ENCODE peak calls at places on chromosomes 12 and 14, in four cellular contexts. L is cardiac muscle cell, T is Karpas-422, N is fibroblast of lung. Y is an unnamed sample.

GRCh38 chr12:130568041-130568440 is 148.1 kb downstream of the RIMBP2 start:
- DNase-seq in L (no peak), N (no peak), T (no peak), Y (no peak)

GRCh38 chr12:14384783-14385638 is 19.5 kb downstream of the ATF7IP start:
- DNase-seq in L (peak; percentile 96), N (peak; percentile 97), T (peak; percentile 96), Y (no peak)

GRCh38 chr12:69513297-69513696 is 43.1 kb downstream of the FRS2 start:
- DNase-seq in L (no peak), N (no peak), T (no peak), Y (no peak)

GRCh38 chr14:37197421-37198272 is at the start of gene MIPOL1:
- DNase-seq in T (no peak), N (peak; percentile 92), L (peak; percentile 95), Y (peak; percentile 69)

GRCh38 chr12:53755451-53756290 is 3.9 kb upstream of the CISTR start:
- DNase-seq in N (no peak), T (peak; percentile 65), L (no peak), Y (no peak)

GRCh38 chr14:52950410-52950897 is 396 bp downstream of the FERMT2 start:
- DNase-seq in N (peak; percentile 50), L (peak; percentile 50), T (no peak), Y (peak; percentile 56)

GRCh38 chr12:27751386-27752047 is 28.5 kb upstream of the KLHL42 start:
- DNase-seq in L (no peak), N (no peak), T (no peak), Y (no peak)

GRCh38 chr12:86249856-86250255 is 6.3 kb downstream of the MGAT4C start:
- DNase-seq in L (no peak), N (peak; percentile 9), T (no peak), Y (no peak)

GRCh38 chr12:74964390-74964789 is 245.2 kb downstream of the KCNC2 start:
- DNase-seq in T (no peak), L (no peak), N (no peak), Y (no peak)

GRCh38 chr14:94043756-94044475 is 17.8 kb downstream of the OTUB2 start:
- DNase-seq in L (no peak), T (no peak), N (no peak), Y (no peak)

GRCh38 chr12:74317078-74317581 is 220.5 kb upstream of the ATXN7L3B start:
- DNase-seq in L (peak; percentile 72), T (peak; percentile 60), N (peak; percentile 49), Y (no peak)

GRCh38 chr12:29844667-29845066 is 60.9 kb upstream of the TMTC1 start:
- DNase-seq in T (no peak), L (peak; percentile 12), N (peak; percentile 15), Y (no peak)

GRCh38 chr12:6061661-6062060 is 62.8 kb downstream of the VWF start:
- DNase-seq in T (no peak), N (peak; percentile 76), L (peak; percentile 74), Y (no peak)

GRCh38 chr12:27434673-27435565 is 11.6 kb upstream of the SMCO2 start:
- DNase-seq in T (peak; percentile 54), N (peak; percentile 9), L (peak; percentile 25), Y (no peak)

GRCh38 chr12:44159211-44159610 is 323.3 kb downstream of the TMEM117 start:
- DNase-seq in L (no peak), N (no peak), T (no peak), Y (no peak)

GRCh38 chr12:58513866-58514265 is 406.4 kb downstream of the LRIG3 start:
- DNase-seq in N (no peak), L (peak; percentile 8), T (no peak), Y (no peak)

GRCh38 chr14:97705976-97706375 is 908.8 kb downstream of the VRK1 start:
- DNase-seq in N (no peak), L (no peak), T (no peak), Y (no peak)

GRCh38 chr12:5716221-5716620 is 228.8 kb downstream of the ANO2 start:
- DNase-seq in T (no peak), N (peak; percentile 22), L (no peak), Y (no peak)

GRCh38 chr12:75842119-75842518 is 189.5 kb downstream of the PHLDA1 start:
- DNase-seq in L (no peak), N (no peak), T (no peak), Y (no peak)

GRCh38 chr12:125889742-125890141 is 824.5 kb downstream of the AACS start:
- DNase-seq in L (no peak), T (no peak), N (no peak), Y (peak; percentile 10)

GRCh38 chr12:33349791-33350190 is 89.8 kb downstream of the SYT10 start:
- DNase-seq in T (no peak), N (no peak), L (no peak), Y (no peak)

GRCh38 chr14:58488550-58488949 is 61.0 kb downstream of the KIAA0586 start:
- DNase-seq in T (no peak), L (peak; percentile 36), N (peak; percentile 39), Y (no peak)

GRCh38 chr14:79480212-79480611 is 731.1 kb downstream of the DIO2 start:
- DNase-seq in L (no peak), T (no peak), N (no peak), Y (no peak)

DNA sequence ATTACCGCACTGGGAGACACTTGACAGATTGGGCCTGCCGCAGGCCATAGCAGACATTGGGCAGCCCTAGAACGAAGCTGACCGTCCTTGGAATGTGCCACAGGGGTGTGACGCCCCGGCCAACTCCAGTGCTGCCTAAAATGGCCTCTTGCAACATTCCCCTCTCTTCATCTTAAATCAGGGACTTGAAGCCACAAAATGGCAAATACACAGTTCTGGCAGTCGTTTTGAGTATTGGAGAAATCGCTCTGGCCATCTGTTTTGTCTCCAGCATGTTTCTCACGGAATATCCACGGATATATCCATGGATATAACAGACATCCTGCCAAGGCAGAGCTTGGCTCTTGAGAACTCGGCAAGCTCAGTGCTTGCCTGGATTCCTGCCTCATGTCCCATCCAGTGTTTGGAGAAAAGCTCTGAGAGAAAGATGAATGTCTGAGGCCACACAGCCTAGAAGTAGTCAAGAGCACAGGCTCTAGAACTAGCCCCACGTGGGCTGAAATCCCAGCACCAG is 158.4 kb downstream of the CHST11 start:
- DNase-seq in N (peak; percentile 28), T (no peak), L (peak; percentile 57), Y (no peak)
- H3K27ac ChIP-seq in N (no peak overlapping the region), T (no peak overlapping the region), L (peak overlapping the region; percentile 62), Y (no peak overlapping the region)

DNA sequence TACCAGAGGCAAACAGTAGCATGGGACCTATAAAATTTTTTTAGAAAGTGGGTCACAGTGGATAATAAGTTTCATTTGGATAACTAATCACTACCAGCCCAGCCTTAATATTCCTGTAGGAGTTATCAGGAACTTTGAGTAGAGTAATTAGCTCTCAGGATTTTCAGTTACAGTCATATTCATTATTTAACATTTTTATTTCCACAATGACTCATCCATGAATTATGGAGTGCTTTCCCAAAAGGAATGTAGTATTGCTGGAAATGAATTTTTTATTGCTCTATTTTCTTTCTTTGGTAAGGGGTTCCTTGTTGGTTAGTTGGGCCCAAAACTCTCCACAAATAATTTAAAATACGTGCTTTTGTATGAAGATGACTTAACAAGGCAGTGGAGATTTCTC is 53.7 kb downstream of the ERC1 start:
- DNase-seq in L (peak; percentile 36), N (peak; percentile 48), T (no peak), Y (no peak)
- H3K27ac ChIP-seq in L (no peak overlapping the region), N (no peak overlapping the region), T (no peak overlapping the region), Y (no peak overlapping the region)

GRCh38 chr12:119682635-119683340 is 14.9 kb downstream of the PRKAB1 start:
- DNase-seq in T (peak; percentile 83), N (no peak), L (no peak), Y (no peak)

GRCh38 chr12:119683413-119683812 is 15.5 kb downstream of the PRKAB1 start:
- DNase-seq in N (peak; percentile 33), L (peak; percentile 20), T (no peak), Y (no peak)

GRCh38 chr12:119684730-119685129 is 16.8 kb downstream of the PRKAB1 start:
- DNase-seq in T (no peak), L (no peak), N (peak; percentile 36), Y (no peak)

GRCh38 chr12:119685375-119685774 is 17.4 kb downstream of the PRKAB1 start:
- DNase-seq in N (no peak), T (no peak), L (no peak), Y (no peak)

DNA sequence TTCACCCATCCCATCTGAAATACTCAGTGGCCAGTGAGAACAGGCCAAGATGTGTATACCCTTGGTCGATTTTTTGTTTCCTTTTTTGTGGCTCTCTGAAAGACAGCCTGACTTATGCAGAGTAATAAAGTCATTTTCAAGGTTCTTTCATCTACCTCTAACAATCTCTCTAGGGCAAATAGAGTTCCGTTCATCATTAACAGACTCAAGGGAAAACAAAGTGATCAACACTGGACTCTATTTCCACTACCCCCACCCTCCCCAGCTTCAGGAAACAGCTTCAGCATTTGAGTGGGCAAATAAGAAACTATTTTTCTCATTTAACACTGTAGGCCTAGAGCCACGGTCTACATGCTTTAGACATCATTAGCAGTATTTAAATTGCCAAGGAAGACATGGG is 15.9 kb downstream of the PRKAB1 start:
- DNase-seq in T (no peak), N (no peak), L (no peak), Y (no peak)
- H3K27ac ChIP-seq in T (peak overlapping the region; percentile 90), N (no peak overlapping the region), L (no peak overlapping the region), Y (no peak overlapping the region)

DNA sequence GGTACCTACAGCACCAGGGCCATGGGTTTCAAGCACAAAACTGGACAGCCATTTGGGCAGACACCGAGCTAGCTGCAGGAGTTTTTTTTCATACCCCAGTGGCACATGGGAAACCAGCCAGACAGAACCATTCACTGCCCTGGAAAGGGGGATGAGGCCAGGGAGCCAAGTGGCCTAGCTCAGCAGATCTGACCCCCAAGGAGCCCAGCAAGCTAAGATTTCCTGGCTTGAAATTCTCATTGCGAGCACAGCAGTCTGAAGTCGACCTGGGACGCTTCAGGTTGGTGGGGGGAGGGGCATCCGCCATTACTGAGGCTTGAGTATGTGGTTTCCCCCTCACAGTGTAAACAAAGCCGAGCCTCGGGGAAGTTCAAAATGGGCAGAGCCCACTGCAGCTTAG is 81.2 kb upstream of the CCDC175 start:
- DNase-seq in L (no peak), T (no peak), N (no peak), Y (no peak)
- H3K27ac ChIP-seq in L (no peak overlapping the region), T (no peak overlapping the region), N (no peak overlapping the region), Y (no peak overlapping the region)

DNA sequence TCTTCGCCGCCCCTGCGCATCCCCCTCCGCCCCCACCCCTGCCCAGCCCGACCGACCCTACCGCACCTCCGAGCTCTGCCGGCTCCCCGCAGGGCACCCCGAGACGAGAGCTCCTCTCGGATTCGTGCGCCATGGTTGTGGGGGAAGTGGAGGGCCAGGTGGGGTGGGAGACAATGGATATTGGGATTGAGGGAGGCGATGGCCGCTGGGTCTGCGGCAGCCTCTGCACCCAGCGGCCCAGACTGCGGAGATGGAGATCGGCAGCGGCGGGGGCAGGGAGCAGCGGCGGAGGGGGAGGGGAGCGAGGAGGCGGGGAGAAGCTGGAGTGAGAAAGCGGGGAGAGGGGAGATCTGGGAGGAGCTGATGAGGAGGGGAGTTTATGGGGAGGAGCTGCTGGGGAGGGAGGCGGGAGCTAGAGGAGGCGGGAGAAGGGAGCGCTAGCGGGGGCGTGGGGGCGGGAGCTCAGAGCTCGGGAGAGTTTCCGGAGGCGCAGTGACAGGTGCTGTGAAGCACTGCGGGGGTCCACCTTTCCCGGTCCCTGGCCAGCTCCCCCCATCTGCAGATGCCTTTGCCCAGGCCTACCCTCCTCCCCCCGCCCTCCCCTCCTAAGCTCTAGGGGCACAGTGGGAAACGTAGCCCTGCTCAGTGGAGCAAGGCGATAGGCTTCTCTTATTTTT is at the start of gene SALL2:
- DNase-seq in N (peak; percentile 61), L (peak; percentile 81), T (no peak), Y (peak; percentile 66)
- H3K27ac ChIP-seq in N (no peak within 1 kb of the TSS), L (peak within 1 kb of the TSS; percentile 79), T (no peak within 1 kb of the TSS), Y (peak within 1 kb of the TSS; percentile 81)